ENCODE peak calls at places on chromosome 20, in nine cellular contexts. One of them, this sample, is unnamed.

GRCh38 chr20:19460386-19460785 is 247.9 kb downstream of the SLC24A3 start:
- DNase-seq in NCI-H1105: no peak
- DNase-seq in AG10803: peak; percentile 46
- DNase-seq in germinal center: no peak
- DNase-seq in pons: no peak
- DNase-seq in RPMI7951: peak; percentile 97
- DNase-seq in effector memory CD4-positive, alpha-beta T cell: no peak
- DNase-seq in activated CD4-positive, alpha-beta T cell treated with anti-CD3 and anti-CD28 coated beads, Interleukin-2, amount 10 ng/mL, durations not matched to agents 7 days and 5 days: no peak
- DNase-seq in NAMALWA: no peak
- DNase-seq in this sample: no peak

GRCh38 chr20:31906001-31906400 is 35.6 kb downstream of the TTLL9 start:
- DNase-seq in RPMI7951: no peak
- DNase-seq in NCI-H1105: no peak
- DNase-seq in NAMALWA: no peak
- DNase-seq in pons: no peak
- DNase-seq in activated CD4-positive, alpha-beta T cell treated with anti-CD3 and anti-CD28 coated beads, Interleukin-2, amount 10 ng/mL, durations not matched to agents 7 days and 5 days: no peak
- DNase-seq in germinal center: no peak
- DNase-seq in effector memory CD4-positive, alpha-beta T cell: no peak
- DNase-seq in AG10803: no peak
- DNase-seq in this sample: no peak

GRCh38 chr20:62149532-62150235 is 6.1 kb downstream of the SS18L1 start:
- DNase-seq in NCI-H1105: no peak
- DNase-seq in pons: peak; percentile 70
- DNase-seq in effector memory CD4-positive, alpha-beta T cell: no peak
- DNase-seq in germinal center: no peak
- DNase-seq in NAMALWA: no peak
- DNase-seq in AG10803: peak; percentile 39
- DNase-seq in activated CD4-positive, alpha-beta T cell treated with anti-CD3 and anti-CD28 coated beads, Interleukin-2, amount 10 ng/mL, durations not matched to agents 7 days and 5 days: no peak
- DNase-seq in RPMI7951: no peak
- DNase-seq in this sample: peak; percentile 0

GRCh38 chr20:54573838-54574237 is 98.4 kb downstream of the DOK5 start:
- DNase-seq in NAMALWA: no peak
- DNase-seq in effector memory CD4-positive, alpha-beta T cell: no peak
- DNase-seq in AG10803: no peak
- DNase-seq in NCI-H1105: no peak
- DNase-seq in RPMI7951: no peak
- DNase-seq in pons: peak; percentile 29
- DNase-seq in activated CD4-positive, alpha-beta T cell treated with anti-CD3 and anti-CD28 coated beads, Interleukin-2, amount 10 ng/mL, durations not matched to agents 7 days and 5 days: no peak
- DNase-seq in germinal center: no peak
- DNase-seq in this sample: no peak

GRCh38 chr20:48465271-48465670 is 362.5 kb downstream of the PREX1 start:
- DNase-seq in RPMI7951: no peak
- DNase-seq in pons: no peak
- DNase-seq in NCI-H1105: no peak
- DNase-seq in germinal center: no peak
- DNase-seq in NAMALWA: no peak
- DNase-seq in activated CD4-positive, alpha-beta T cell treated with anti-CD3 and anti-CD28 coated beads, Interleukin-2, amount 10 ng/mL, durations not matched to agents 7 days and 5 days: no peak
- DNase-seq in effector memory CD4-positive, alpha-beta T cell: no peak
- DNase-seq in AG10803: no peak
- DNase-seq in this sample: no peak

GRCh38 chr20:57811373-57812020 is 101.7 kb upstream of the PMEPA1 start:
- DNase-seq in activated CD4-positive, alpha-beta T cell treated with anti-CD3 and anti-CD28 coated beads, Interleukin-2, amount 10 ng/mL, durations not matched to agents 7 days and 5 days: no peak
- DNase-seq in effector memory CD4-positive, alpha-beta T cell: no peak
- DNase-seq in NCI-H1105: no peak
- DNase-seq in RPMI7951: peak; percentile 74
- DNase-seq in pons: no peak
- DNase-seq in AG10803: no peak
- DNase-seq in germinal center: no peak
- DNase-seq in NAMALWA: no peak
- DNase-seq in this sample: peak; percentile 2

GRCh38 chr20:56551571-56551970 is 18.5 kb downstream of the FAM209B start:
- DNase-seq in NCI-H1105: no peak
- DNase-seq in activated CD4-positive, alpha-beta T cell treated with anti-CD3 and anti-CD28 coated beads, Interleukin-2, amount 10 ng/mL, durations not matched to agents 7 days and 5 days: no peak
- DNase-seq in RPMI7951: no peak
- DNase-seq in NAMALWA: no peak
- DNase-seq in germinal center: no peak
- DNase-seq in AG10803: no peak
- DNase-seq in pons: no peak
- DNase-seq in effector memory CD4-positive, alpha-beta T cell: no peak
- DNase-seq in this sample: no peak

GRCh38 chr20:53735536-53736050 is 142.0 kb upstream of the ZNF217 start:
- DNase-seq in activated CD4-positive, alpha-beta T cell treated with anti-CD3 and anti-CD28 coated beads, Interleukin-2, amount 10 ng/mL, durations not matched to agents 7 days and 5 days: no peak
- DNase-seq in pons: no peak
- DNase-seq in germinal center: no peak
- DNase-seq in effector memory CD4-positive, alpha-beta T cell: no peak
- DNase-seq in NCI-H1105: no peak
- DNase-seq in NAMALWA: no peak
- DNase-seq in AG10803: peak; percentile 98
- DNase-seq in RPMI7951: peak; percentile 93
- DNase-seq in this sample: no peak

GRCh38 chr20:38680492-38681118 is 43.7 kb upstream of the SLC32A1 start:
- DNase-seq in AG10803: peak; percentile 7
- DNase-seq in RPMI7951: peak; percentile 62
- DNase-seq in germinal center: no peak
- DNase-seq in NCI-H1105: no peak
- DNase-seq in effector memory CD4-positive, alpha-beta T cell: no peak
- DNase-seq in NAMALWA: peak; percentile 43
- DNase-seq in activated CD4-positive, alpha-beta T cell treated with anti-CD3 and anti-CD28 coated beads, Interleukin-2, amount 10 ng/mL, durations not matched to agents 7 days and 5 days: peak; percentile 45
- DNase-seq in pons: peak; percentile 12
- DNase-seq in this sample: peak; percentile 10

GRCh38 chr20:47950103-47950502 is 164.8 kb upstream of the SULF2 start:
- DNase-seq in NCI-H1105: peak; percentile 75
- DNase-seq in pons: peak; percentile 22
- DNase-seq in RPMI7951: peak; percentile 92
- DNase-seq in germinal center: no peak
- DNase-seq in NAMALWA: no peak
- DNase-seq in AG10803: peak; percentile 48
- DNase-seq in effector memory CD4-positive, alpha-beta T cell: no peak
- DNase-seq in activated CD4-positive, alpha-beta T cell treated with anti-CD3 and anti-CD28 coated beads, Interleukin-2, amount 10 ng/mL, durations not matched to agents 7 days and 5 days: no peak
- DNase-seq in this sample: peak; percentile 43

GRCh38 chr20:34558320-34559202 is at the start of gene MAP1LC3A:
- DNase-seq in effector memory CD4-positive, alpha-beta T cell: peak; percentile 97
- DNase-seq in RPMI7951: peak; percentile 97
- DNase-seq in pons: peak; percentile 87
- DNase-seq in NCI-H1105: peak; percentile 91
- DNase-seq in activated CD4-positive, alpha-beta T cell treated with anti-CD3 and anti-CD28 coated beads, Interleukin-2, amount 10 ng/mL, durations not matched to agents 7 days and 5 days: peak; percentile 91
- DNase-seq in germinal center: peak; percentile 91
- DNase-seq in NAMALWA: no peak
- DNase-seq in AG10803: peak; percentile 94
- DNase-seq in this sample: peak; percentile 92

This sample was measured in midbrain.